ENCODE peak calls at places on chromosomes 2 and 18, in seven cellular contexts. I is bronchial epithelial cell; D is pons; U is body of pancreas; J is GM10248; C is NCI-H510A; M is activated CD8-positive, alpha-beta memory T cell treated with anti-CD3 and anti-CD28 coated beads, Interleukin-2, amount 50 U/mL, for 48 hours. G is an unnamed sample.

GRCh38 chr18:74407888-74408287 is 49.2 kb downstream of the DIPK1C start:
- DNase-seq in I (no peak), D (no peak), U (no peak), J (no peak), C (no peak), M (no peak), G (no peak)

GRCh38 chr2:152587187-152587947 is 129.9 kb downstream of the PRPF40A start:
- DNase-seq in I (peak; percentile 64), D (no peak), U (no peak), J (no peak), C (no peak), M (no peak), G (no peak)

GRCh38 chr2:191696001-191696400 is 18.1 kb downstream of the NABP1 start:
- DNase-seq in I (peak; percentile 69), D (peak; percentile 64), U (peak; percentile 34), J (no peak), C (peak; percentile 53), M (no peak), G (no peak)

GRCh38 chr2:118309201-118310015 is 221.1 kb downstream of the INSIG2 start:
- DNase-seq in I (no peak), D (no peak), U (no peak), J (no peak), C (no peak), M (no peak), G (no peak)

GRCh38 chr2:219912530-219912929 is 285.1 kb downstream of the SLC4A3 start:
- DNase-seq in I (peak; percentile 5), D (no peak), U (no peak), J (no peak), C (no peak), M (no peak), G (no peak)

GRCh38 chr18:9726936-9727335 is 18.8 kb downstream of the RAB31 start:
- DNase-seq in I (no peak), D (no peak), U (no peak), J (no peak), C (no peak), M (no peak), G (no peak)

GRCh38 chr18:48551100-48551499 is 12.3 kb downstream of the CTIF start:
- DNase-seq in I (no peak), D (no peak), U (no peak), J (no peak), C (no peak), M (no peak), G (no peak)

GRCh38 chr2:226661789-226662545 is 137.7 kb downstream of the IRS1 start:
- DNase-seq in I (peak; percentile 92), D (no peak), U (peak; percentile 47), J (no peak), C (no peak), M (no peak), G (no peak)

GRCh38 chr18:26215247-26215970 is 10.8 kb upstream of the TAF4B start:
- DNase-seq in I (no peak), D (no peak), U (no peak), J (peak; percentile 62), C (no peak), M (no peak), G (no peak)

GRCh38 chr2:143553261-143553660 is 424.0 kb downstream of the ARHGAP15 start:
- DNase-seq in I (no peak), D (no peak), U (no peak), J (no peak), C (no peak), M (no peak), G (no peak)

GRCh38 chr2:188439986-188440385 is 148.3 kb downstream of the GULP1 start:
- DNase-seq in I (no peak), D (no peak), U (no peak), J (no peak), C (no peak), M (no peak), G (no peak)

GRCh38 chr18:36309436-36310391 is 12.2 kb downstream of the FHOD3 start:
- DNase-seq in I (peak; percentile 99), D (no peak), U (no peak), J (no peak), C (no peak), M (no peak), G (no peak)

GRCh38 chr18:55779461-55779710 is 191.4 kb upstream of the TCF4 start:
- DNase-seq in I (no peak), D (peak; percentile 37), U (no peak), J (no peak), C (peak; percentile 12), M (no peak), G (no peak)

GRCh38 chr2:178796079-178796677 is 11.0 kb downstream of the TTN start:
- DNase-seq in I (peak; percentile 57), D (peak; percentile 56), U (no peak), J (peak; percentile 46), C (no peak), M (no peak), G (no peak)

GRCh38 chr2:173828189-173829157 is 136.7 kb downstream of the SP3 start:
- DNase-seq in I (peak; percentile 43), D (no peak), U (no peak), J (no peak), C (no peak), M (no peak), G (no peak)

GRCh38 chr2:3297523-3297922 is 80.1 kb downstream of the EIPR1 start:
- DNase-seq in I (no peak), D (no peak), U (no peak), J (no peak), C (no peak), M (no peak), G (no peak)

GRCh38 chr2:47373747-47374146 is 29.2 kb upstream of the MSH2 start:
- DNase-seq in I (no peak), D (peak; percentile 81), U (peak; percentile 39), J (no peak), C (peak; percentile 6), M (no peak), G (no peak)

GRCh38 chr18:21904856-21905255 is 164.3 kb downstream of the MIB1 start:
- DNase-seq in I (no peak), D (no peak), U (no peak), J (no peak), C (no peak), M (no peak), G (peak; percentile 43)

GRCh38 chr2:47265751-47266231 is 110.7 kb upstream of the STPG4 start:
- DNase-seq in I (peak; percentile 70), D (no peak), U (no peak), J (no peak), C (no peak), M (no peak), G (no peak)

GRCh38 chr18:6558770-6559169 is 144.1 kb upstream of the L3MBTL4 start:
- DNase-seq in I (no peak), D (no peak), U (no peak), J (no peak), C (no peak), M (no peak), G (no peak)

GRCh38 chr2:177633910-177634294 is 241.3 kb downstream of the AGPS start:
- DNase-seq in I (no peak), D (no peak), U (no peak), J (no peak), C (no peak), M (no peak), G (no peak)

GRCh38 chr2:3827673-3828575 is 124.5 kb downstream of the DCDC2C start:
- DNase-seq in I (peak; percentile 11), D (peak; percentile 8), U (peak; percentile 16), J (peak; percentile 50), C (no peak), M (no peak), G (no peak)

GRCh38 chr2:199946196-199946595 is 9.1 kb downstream of the TYW5 start:
- DNase-seq in I (no peak), D (no peak), U (no peak), J (no peak), C (no peak), M (no peak), G (no peak)

GRCh38 chr2:150690870-150691269 is 203.4 kb upstream of the RND3 start:
- DNase-seq in I (peak; percentile 72), D (no peak), U (no peak), J (no peak), C (no peak), M (no peak), G (no peak)

GRCh38 chr2:119517433-119517832 is 6.8 kb downstream of the SCTR start:
- DNase-seq in I (peak; percentile 29), D (no peak), U (peak; percentile 86), J (peak; percentile 77), C (peak; percentile 18), M (peak; percentile 70), G (no peak)

GRCh38 chr2:26396734-26397298 is 4.9 kb upstream of the DRC1 start:
- DNase-seq in I (no peak), D (no peak), U (no peak), J (no peak), C (no peak), M (peak; percentile 62), G (no peak)

GRCh38 chr2:25301453-25302352 is 40.0 kb downstream of the DNMT3A start:
- DNase-seq in I (peak; percentile 96), D (no peak), U (no peak), J (peak; percentile 87), C (no peak), M (peak; percentile 83), G (no peak)

GRCh38 chr18:30358545-30358944 is 684.0 kb downstream of the DSC3 start:
- DNase-seq in I (peak; percentile 76), D (peak; percentile 70), U (no peak), J (no peak), C (no peak), M (no peak), G (no peak)

GRCh38 chr18:75317300-75317699 is 106.7 kb downstream of the TSHZ1 start:
- DNase-seq in I (no peak), D (no peak), U (no peak), J (no peak), C (no peak), M (no peak), G (no peak)

GRCh38 chr2:150076281-150076680 is 411.2 kb downstream of the RND3 start:
- DNase-seq in I (peak; percentile 84), D (no peak), U (no peak), J (no peak), C (no peak), M (no peak), G (no peak)

GRCh38 chr18:35661483-35662146 is 80.1 kb downstream of the GALNT1 start:
- DNase-seq in I (no peak), D (peak; percentile 56), U (no peak), J (peak; percentile 9), C (peak; percentile 8), M (no peak), G (no peak)

GRCh38 chr18:73840319-73841065 is 307.1 kb downstream of the FBXO15 start:
- DNase-seq in I (no peak), D (peak; percentile 62), U (no peak), J (no peak), C (no peak), M (no peak), G (no peak)

G was measured in omental fat pad.